ENCODE peak calls at places on chromosomes 16 and 17, in seven cellular contexts. X, Z, Y, D, O, S and J are unnamed samples.
A peak's percentile ranks its signal among the peaks of the same experiment; 100 is the strongest.

GRCh38 chr16:3283525-3284447 is 495 bp downstream of the ZNF263 start:
- DNase-seq in X (no peak), Z (no peak), S (no peak), D (no peak), Y (no peak), O (no peak), J (no peak)

GRCh38 chr16:79776243-79776884 is 175.8 kb upstream of the MAF start:
- DNase-seq in Y (no peak), O (peak; percentile 33), X (no peak), D (no peak), S (peak; percentile 46), Z (no peak), J (peak; percentile 18)

GRCh38 chr16:25108054-25108453 is 3.5 kb upstream of the LCMT1 start:
- DNase-seq in O (peak; percentile 17), D (no peak), Z (peak; percentile 21), S (no peak), X (peak; percentile 36), Y (peak; percentile 41), J (peak; percentile 51)

GRCh38 chr17:42404326-42405055 is 16.2 kb upstream of the STAT3 start:
- DNase-seq in D (no peak), X (no peak), Z (no peak), Y (no peak), O (no peak), S (peak; percentile 15), J (no peak)

GRCh38 chr17:50620848-50621247 is 13.8 kb upstream of the ABCC3 start:
- DNase-seq in S (peak; percentile 49), O (no peak), X (no peak), Y (no peak), D (no peak), Z (no peak), J (no peak)

GRCh38 chr17:35740216-35740615 is 8.8 kb downstream of the RASL10B start:
- DNase-seq in S (no peak), Y (no peak), X (no peak), O (no peak), D (no peak), Z (no peak), J (no peak)

GRCh38 chr16:13005836-13006235 is 104.4 kb downstream of the SHISA9 start:
- DNase-seq in D (no peak), X (no peak), S (no peak), Y (no peak), Z (no peak), O (no peak), J (no peak)

GRCh38 chr17:40346061-40346767 is 18.3 kb downstream of the GJD3 start:
- DNase-seq in S (no peak), X (no peak), Y (no peak), O (no peak), Z (no peak), D (no peak), J (no peak)

GRCh38 chr17:49996495-49997255 is 1.7 kb upstream of the DLX3 start:
- DNase-seq in S (peak; percentile 85), Y (peak; percentile 79), O (peak; percentile 49), X (peak; percentile 39), Z (peak; percentile 23), D (no peak), J (peak; percentile 56)

GRCh38 chr17:48375356-48375755 is 54.7 kb downstream of the SKAP1 start:
- DNase-seq in Z (no peak), S (no peak), D (no peak), X (no peak), O (no peak), Y (no peak), J (no peak)